ENCODE peak calls at places on chromosomes 2 and 18, in eight cellular contexts. H is iPS DF 6.9; D is IMR-90; J is transverse colon; B is cardiac muscle cell; P is tibial artery; X is SJSA1; U is effector memory CD4-positive, alpha-beta T cell. A is an unnamed sample.

GRCh38 chr2:10559825-10560224 is 111.7 kb upstream of the ODC1 start:
- DNase-seq in X (no peak), U (no peak), H (no peak), P (no peak), D (peak), J (no peak), B (no peak), A (no peak)

GRCh38 chr2:489084-489483 is 188.1 kb downstream of the TMEM18 start:
- DNase-seq in P (no peak), H (no peak), U (no peak), X (no peak), B (no peak), D (no peak), J (no peak), A (no peak)

GRCh38 chr18:71022389-71022788 is 733.5 kb downstream of the SOCS6 start:
- DNase-seq in P (no peak), X (no peak), D (no peak), H (no peak), U (no peak), B (no peak), J (no peak), A (no peak)

GRCh38 chr2:20217041-20217970 is 7.6 kb downstream of the SDC1 start:
- DNase-seq in J (no peak), D (no peak), P (no peak), U (no peak), X (no peak), H (no peak), B (no peak), A (peak)

GRCh38 chr2:195864316-195864715 is 204.3 kb downstream of the DNAH7 start:
- DNase-seq in D (no peak), P (no peak), X (no peak), H (no peak), B (no peak), U (no peak), J (no peak), A (no peak)

GRCh38 chr2:153163055-153163454 is 315.5 kb downstream of the RPRM start:
- DNase-seq in B (no peak), U (no peak), H (peak), D (no peak), X (peak), P (no peak), J (no peak), A (no peak)

GRCh38 chr2:130759906-130760753 is 4.8 kb downstream of the AMER3 start:
- DNase-seq in U (no peak), B (peak), X (no peak), D (no peak), P (no peak), J (no peak), H (no peak), A (no peak)

GRCh38 chr2:227125506-227125905 is 38.5 kb downstream of the COL4A4 start:
- DNase-seq in H (no peak), J (no peak), U (no peak), P (no peak), D (no peak), B (no peak), X (no peak), A (no peak)

GRCh38 chr2:179123272-179123662 is 73.3 kb upstream of the CCDC141 start:
- DNase-seq in J (no peak), B (no peak), H (no peak), X (no peak), D (no peak), P (no peak), U (no peak), A (no peak)

GRCh38 chr2:74735544-74735943 is 81.5 kb downstream of the SEMA4F start:
- DNase-seq in X (no peak), B (no peak), J (no peak), H (no peak), P (no peak), U (no peak), D (no peak), A (no peak)

GRCh38 chr2:10499275-10499907 is 51.3 kb upstream of the ODC1 start:
- DNase-seq in X (no peak), H (no peak), J (no peak), P (no peak), D (peak), B (no peak), U (no peak), A (no peak)

GRCh38 chr2:75068546-75068945 is 110.1 kb downstream of the POLE4 start:
- DNase-seq in J (no peak), B (no peak), P (no peak), U (no peak), H (no peak), D (peak), X (peak), A (no peak)

GRCh38 chr18:65725421-65726050 is 25.3 kb upstream of the CDH7 start:
- DNase-seq in J (peak), X (no peak), U (no peak), B (peak), P (no peak), D (no peak), H (peak), A (no peak)

GRCh38 chr2:33214857-33215256 is 261.6 kb upstream of the RASGRP3 start:
- DNase-seq in H (no peak), U (no peak), P (no peak), X (no peak), B (no peak), J (no peak), D (no peak), A (no peak)
- H3K27ac ChIP-seq in H (no peak), U (no peak), P (peak), X (no peak), B (no peak), J (no peak), D (peak), A (no peak)

GRCh38 chr18:63074987-63075404 is 244.6 kb downstream of the BCL2 start:
- DNase-seq in X (peak), U (peak), D (peak), J (peak), B (peak), P (peak), H (peak), A (peak)
- H3K4me3 ChIP-seq in X (peak), U (peak), D (peak), J (peak), B (peak), P (peak), H (peak), A (peak)

GRCh38 chr18:32637216-32637615 is 135.6 kb downstream of the KLHL14 start:
- DNase-seq in D (no peak), B (no peak), H (no peak), X (no peak), P (no peak), J (no peak), U (no peak), A (no peak)
- H3K27ac ChIP-seq in D (no peak), B (no peak), H (no peak), X (no peak), P (no peak), J (no peak), U (no peak), A (no peak)

DNA sequence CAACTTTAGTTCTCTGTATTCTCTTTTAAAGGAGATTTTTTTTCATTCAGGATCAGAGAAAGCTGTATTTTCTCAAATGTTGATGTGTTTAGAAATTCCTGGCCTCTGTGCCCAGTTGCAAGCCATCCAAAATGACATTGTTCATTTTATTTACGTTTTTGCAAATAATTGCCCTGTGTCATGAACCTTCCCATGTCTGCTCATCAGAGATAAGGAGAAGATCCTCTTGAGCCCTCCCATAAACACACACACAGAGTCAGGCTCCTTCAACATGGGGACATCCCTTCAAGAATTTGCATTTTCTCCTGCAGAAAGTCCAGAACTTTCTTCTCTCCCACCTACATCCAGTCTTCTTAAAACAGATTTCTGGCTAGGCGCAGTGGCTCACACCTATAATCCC is 258.8 kb downstream of the GBX2 start:
- DNase-seq in X (no peak), D (no peak), U (no peak), J (no peak), H (no peak), P (no peak), B (no peak), A (no peak)
- H3K4me3 ChIP-seq in X (no peak), D (no peak), U (no peak), J (no peak), H (no peak), P (no peak), B (no peak), A (no peak)

A was measured in CD8-positive, alpha-beta memory T cell.